ENCODE peak calls at places on chromosomes 1 and 21, in eight cellular contexts. Y, B, P, A, M, E, U and O are unnamed samples.

GRCh38 chr1:225777583-225778411 is at the start of gene SRP9:
- DNase-seq in P (peak; percentile 100), M (peak; percentile 95), A (peak; percentile 100), B (peak; percentile 90), Y (peak; percentile 98), E (peak; percentile 96), U (peak; percentile 99), O (peak; percentile 94)

GRCh38 chr1:116733466-116734108 is 20.6 kb upstream of the CD2 start:
- DNase-seq in Y (no peak), U (no peak), A (no peak), M (no peak), P (no peak), E (no peak), B (no peak), O (no peak)

GRCh38 chr1:184298321-184299052 is 88.3 kb upstream of the C1orf21 start:
- DNase-seq in M (no peak), Y (no peak), A (no peak), P (no peak), U (no peak), E (peak; percentile 21), B (no peak), O (no peak)

GRCh38 chr1:207745285-207745684 is 6.6 kb upstream of the CD46 start:
- DNase-seq in Y (no peak), P (no peak), B (no peak), E (no peak), M (no peak), U (no peak), A (no peak), O (no peak)

GRCh38 chr1:156754219-156754618 is 2.7 kb upstream of the HDGF start:
- DNase-seq in M (no peak), A (no peak), E (no peak), Y (no peak), B (no peak), U (no peak), P (no peak), O (no peak)

GRCh38 chr21:32209580-32209979 is 69.3 kb downstream of the MIS18A start:
- DNase-seq in A (no peak), P (no peak), M (no peak), U (no peak), B (no peak), Y (no peak), E (no peak), O (no peak)

GRCh38 chr1:93869653-93870052 is 9.4 kb downstream of the DNTTIP2 start:
- DNase-seq in Y (no peak), U (no peak), E (no peak), M (no peak), B (no peak), P (no peak), A (no peak), O (no peak)

GRCh38 chr1:90135306-90135705 is 140.4 kb downstream of the ZNF326 start:
- DNase-seq in M (no peak), A (no peak), E (no peak), Y (no peak), P (no peak), B (no peak), U (no peak), O (no peak)

GRCh38 chr1:46394108-46394871 is at the start of gene FAAH:
- DNase-seq in B (peak; percentile 52), Y (no peak), A (no peak), E (peak; percentile 68), U (peak; percentile 51), P (peak; percentile 20), M (no peak), O (no peak)

GRCh38 chr1:28640766-28641165 is 2.1 kb downstream of the TAF12 start:
- DNase-seq in B (no peak), P (no peak), M (no peak), Y (peak; percentile 15), U (peak; percentile 13), E (no peak), A (peak; percentile 60), O (no peak)

GRCh38 chr1:117060441-117061317 is 553 bp downstream of the TTF2 start:
- DNase-seq in A (peak; percentile 62), P (peak; percentile 33), B (peak; percentile 56), Y (no peak), E (no peak), U (peak; percentile 40), M (no peak), O (no peak)

GRCh38 chr1:231108500-231109254 is 53.2 kb upstream of the TRIM67 start:
- DNase-seq in B (no peak), A (no peak), E (no peak), M (no peak), U (no peak), P (no peak), Y (no peak), O (no peak)

GRCh38 chr1:59477286-59477685 is 180.4 kb downstream of the FGGY start:
- DNase-seq in B (no peak), E (no peak), M (no peak), A (peak; percentile 85), Y (no peak), P (no peak), U (no peak), O (no peak)

GRCh38 chr1:247535402-247535801 is 838 bp downstream of the OR2C3 start:
- DNase-seq in E (no peak), P (no peak), Y (no peak), A (no peak), U (no peak), M (no peak), B (no peak), O (no peak)

GRCh38 chr1:32215629-32216505 is 6.3 kb downstream of the TMEM234 start:
- DNase-seq in B (no peak), A (peak; percentile 71), Y (peak; percentile 42), P (peak; percentile 71), M (no peak), U (peak; percentile 84), E (no peak), O (no peak)

GRCh38 chr1:31681421-31681820 is 22.4 kb downstream of the COL16A1 start:
- DNase-seq in B (no peak), A (no peak), E (no peak), Y (no peak), M (no peak), P (no peak), U (no peak), O (no peak)

GRCh38 chr1:157404614-157405013 is 147.7 kb downstream of the FCRL5 start:
- DNase-seq in A (no peak), P (no peak), E (no peak), Y (no peak), U (no peak), B (no peak), M (no peak), O (no peak)

GRCh38 chr1:2335721-2336475 is 55.5 kb downstream of the MORN1 start:
- DNase-seq in Y (no peak), M (no peak), A (no peak), B (no peak), E (no peak), P (no peak), U (no peak), O (no peak)

GRCh38 chr1:210532223-210532598 is 203.5 kb downstream of the HHAT start:
- DNase-seq in Y (no peak), U (no peak), B (no peak), M (no peak), A (no peak), P (no peak), E (no peak), O (no peak)

GRCh38 chr1:55428236-55428635 is 213.1 kb upstream of the USP24 start:
- DNase-seq in B (no peak), P (no peak), M (no peak), E (no peak), A (no peak), U (no peak), Y (no peak), O (no peak)

GRCh38 chr1:192939440-192939839 is 119.7 kb downstream of the UCHL5 start:
- DNase-seq in B (no peak), E (no peak), Y (no peak), P (peak; percentile 28), M (no peak), A (no peak), U (no peak), O (no peak)

GRCh38 chr1:151060241-151061011 is at the start of gene MLLT11:
- DNase-seq in P (peak; percentile 78), E (peak; percentile 22), B (no peak), A (peak; percentile 59), Y (no peak), U (peak; percentile 45), M (no peak), O (no peak)

GRCh38 chr1:183069562-183070216 is 46.5 kb downstream of the LAMC1 start:
- DNase-seq in M (no peak), U (no peak), E (no peak), Y (no peak), B (no peak), P (no peak), A (no peak), O (no peak)

GRCh38 chr1:15959847-15960446 is 16.0 kb downstream of the ZBTB17 start:
- DNase-seq in M (no peak), A (no peak), E (no peak), B (no peak), Y (no peak), P (no peak), U (no peak), O (no peak)

GRCh38 chr1:109240158-109241152 is 8.9 kb upstream of the CELSR2 start:
- DNase-seq in A (no peak), E (no peak), P (peak; percentile 60), B (no peak), U (no peak), M (no peak), Y (no peak), O (no peak)

GRCh38 chr1:28358701-28359100 is 10.8 kb upstream of the PHACTR4 start:
- DNase-seq in Y (no peak), P (no peak), A (no peak), U (no peak), M (no peak), E (no peak), B (no peak), O (no peak)

GRCh38 chr1:180213401-180214177 is 16.5 kb upstream of the LHX4 start:
- DNase-seq in P (no peak), A (peak; percentile 76), M (no peak), E (no peak), U (no peak), B (no peak), Y (no peak), O (no peak)

GRCh38 chr21:26849428-26850115 is 4.4 kb upstream of the ADAMTS1 start:
- DNase-seq in B (no peak), E (no peak), Y (no peak), P (peak; percentile 23), M (no peak), A (no peak), U (no peak), O (no peak)

GRCh38 chr21:44487831-44488230 is 32.5 kb downstream of the LRRC3 start:
- DNase-seq in P (no peak), E (no peak), Y (peak; percentile 21), M (no peak), U (no peak), A (peak; percentile 66), B (no peak), O (no peak)

GRCh38 chr1:167781558-167781957 is 59.8 kb downstream of the MPZL1 start:
- DNase-seq in A (no peak), B (no peak), U (no peak), Y (no peak), M (no peak), E (no peak), P (no peak), O (no peak)

GRCh38 chr1:113409363-113409762 is 19.0 kb downstream of the MAGI3 start:
- DNase-seq in Y (no peak), U (no peak), E (no peak), M (no peak), A (no peak), P (no peak), B (no peak), O (no peak)

GRCh38 chr1:179337942-179338560 is 27.7 kb upstream of the AXDND1 start:
- DNase-seq in A (no peak), P (no peak), B (no peak), Y (no peak), E (no peak), M (no peak), U (no peak), O (no peak)

GRCh38 chr1:225849905-225850304 is 32.3 kb downstream of the TMEM63A start:
- DNase-seq in E (no peak), P (no peak), B (no peak), A (peak; percentile 58), Y (peak; percentile 18), M (no peak), U (no peak), O (no peak)

GRCh38 chr1:66368261-66368660 is 165.7 kb upstream of the SGIP1 start:
- DNase-seq in M (no peak), B (no peak), Y (no peak), A (no peak), P (no peak), E (no peak), U (no peak), O (no peak)